ENCODE peak calls at places on chromosome 1, in six cellular contexts. J is sigmoid colon, L is lung, B is GM13977, X is WTC11, K is AG09309. H is an unnamed sample.

GRCh38 chr1:65065535-65066378 is 82.2 kb upstream of the AK4 start:
- DNase-seq in L (no peak), J (no peak), B (no peak), K (no peak), X (peak), H (no peak)

GRCh38 chr1:8144318-8144717 is 118.2 kb upstream of the ERRFI1 start:
- DNase-seq in X (no peak), L (no peak), J (no peak), K (no peak), B (no peak), H (no peak)

GRCh38 chr1:24635195-24635843 is 7.8 kb upstream of the SRRM1 start:
- DNase-seq in X (no peak), B (peak), J (no peak), L (no peak), K (peak), H (no peak)

GRCh38 chr1:179883739-179884138 is 1.7 kb downstream of the TOR1AIP1 start:
- DNase-seq in L (no peak), B (peak), K (no peak), X (no peak), J (no peak), H (no peak)

GRCh38 chr1:205676002-205676401 is 4.3 kb downstream of the SLC45A3 start:
- DNase-seq in X (no peak), L (no peak), J (no peak), B (no peak), K (no peak), H (no peak)

GRCh38 chr1:236502972-236503639 is 20.7 kb upstream of the LGALS8 start:
- DNase-seq in J (peak), L (peak), B (no peak), K (no peak), X (peak), H (no peak)

GRCh38 chr1:169012416-169012815 is 94.1 kb upstream of the ATP1B1 start:
- DNase-seq in X (no peak), B (peak), J (no peak), K (no peak), L (no peak), H (no peak)

GRCh38 chr1:202244841-202245261 is 51.3 kb downstream of the LGR6 start:
- DNase-seq in L (no peak), J (peak), X (no peak), B (no peak), K (no peak), H (no peak)

GRCh38 chr1:228280961-228281591 is 73.2 kb downstream of the OBSCN start:
- DNase-seq in X (peak), J (no peak), L (no peak), B (no peak), K (no peak), H (peak)

GRCh38 chr1:167629681-167630567 is at the start of gene RCSD1:
- DNase-seq in B (peak), L (no peak), X (peak), K (no peak), J (no peak), H (no peak)

GRCh38 chr1:226778657-226779058 is 39.6 kb upstream of the ITPKB start:
- DNase-seq in X (no peak), B (no peak), J (peak), K (peak), L (no peak), H (peak)

GRCh38 chr1:109969430-109969829 is 15.1 kb upstream of the AHCYL1 start:
- DNase-seq in X (no peak), L (no peak), B (no peak), K (peak), J (no peak), H (no peak)

GRCh38 chr1:187408217-187409004 is 579.7 kb downstream of the PLA2G4A start:
- DNase-seq in L (no peak), X (no peak), J (no peak), B (no peak), K (no peak), H (no peak)

GRCh38 chr1:24928631-24929090 is 1.4 kb downstream of the RUNX3 start:
- DNase-seq in B (no peak), L (no peak), J (peak), X (no peak), K (no peak), H (no peak)

GRCh38 chr1:225811622-225812487 is 1.9 kb downstream of the EPHX1 start:
- DNase-seq in B (no peak), K (no peak), J (no peak), L (no peak), X (peak), H (no peak)

GRCh38 chr1:145777357-145778145 is 46.3 kb downstream of the RNF115 start:
- DNase-seq in J (no peak), B (no peak), L (no peak), X (no peak), K (no peak), H (no peak)

GRCh38 chr1:48263042-48263441 is 40.5 kb downstream of the SLC5A9 start:
- DNase-seq in K (no peak), X (no peak), B (no peak), L (no peak), J (no peak), H (no peak)

GRCh38 chr1:229070168-229070567 is 200.7 kb upstream of the RAB4A start:
- DNase-seq in J (peak), B (no peak), L (peak), K (peak), X (no peak), H (peak)

GRCh38 chr1:201591981-201592380 is 53.1 kb downstream of the NAV1 start:
- DNase-seq in K (no peak), L (no peak), B (no peak), J (peak), X (peak), H (no peak)

GRCh38 chr1:32713081-32713480 is 10.5 kb upstream of the SYNC start:
- DNase-seq in X (no peak), L (no peak), J (no peak), B (no peak), K (no peak), H (no peak)

GRCh38 chr1:201499191-201499590 is 7.7 kb downstream of the CSRP1 start:
- DNase-seq in L (no peak), J (no peak), K (no peak), B (no peak), X (no peak), H (no peak)

GRCh38 chr1:98181041-98181764 is 260.4 kb upstream of the DPYD start:
- DNase-seq in J (no peak), K (no peak), B (no peak), X (no peak), L (no peak), H (no peak)

GRCh38 chr1:58950897-58951296 is 167.1 kb upstream of the JUN start:
- DNase-seq in L (no peak), J (no peak), K (no peak), X (no peak), B (no peak), H (no peak)
- TF ChIP-seq CTCF in L (no peak), J (no peak), K (no peak), X (no peak), B (no peak), H (no peak)

DNA sequence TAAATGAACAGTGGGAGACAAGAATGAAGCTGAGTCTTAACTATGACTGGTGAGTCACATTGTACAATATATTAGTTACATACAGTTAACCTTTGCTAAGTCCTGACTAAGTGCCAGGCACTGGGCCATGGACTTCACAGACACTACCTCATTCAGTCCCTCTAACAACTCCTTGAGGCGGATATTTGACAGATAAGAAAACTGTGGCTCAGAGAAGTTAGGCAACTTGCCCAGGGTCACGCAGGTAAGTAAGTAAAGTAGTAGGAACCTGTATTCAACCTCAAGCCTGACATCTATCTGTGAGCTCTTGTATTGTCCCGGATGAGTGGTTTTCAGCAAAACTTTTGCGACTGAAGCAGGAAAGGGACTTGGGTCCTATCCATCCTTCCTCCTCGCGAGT is 62.1 kb downstream of the GNG12 start:
- DNase-seq in K (no peak), J (no peak), X (no peak), B (no peak), L (peak), H (no peak)
- TF ChIP-seq CTCF in K (peak), J (no peak), X (peak), B (no peak), L (no peak), H (no peak)

GRCh38 chr1:19468397-19468956 is 16.9 kb downstream of the CAPZB start:
- DNase-seq in K (no peak), X (no peak), L (no peak), B (no peak), J (no peak), H (no peak)
- TF ChIP-seq CTCF in K (no peak), X (no peak), L (no peak), B (no peak), J (no peak), H (no peak)

GRCh38 chr1:235113183-235113917 is 15.3 kb downstream of the TOMM20 start:
- DNase-seq in J (no peak), L (no peak), X (no peak), K (no peak), B (no peak), H (no peak)
- TF ChIP-seq CTCF in J (no peak), L (no peak), X (no peak), K (no peak), B (no peak), H (no peak)

GRCh38 chr1:232793944-232794343 is 11.3 kb upstream of the MAP10 start:
- DNase-seq in K (peak), B (no peak), J (no peak), X (no peak), L (no peak), H (no peak)
- TF ChIP-seq CTCF in K (peak), B (no peak), J (no peak), X (no peak), L (no peak), H (no peak)

H was measured in ascending aorta.